ENCODE peak calls at places on chromosomes 2 and 18, in seven cellular contexts. Z is NCI-H510A treated with DMSO at 0.1 percent for 48 hours, E is lung microvascular endothelial cell, P is nucleus accumbens, S is cardiac muscle cell, K is lower lobe of right lung, G is ELR. T is an unnamed sample.
A peak's percentile ranks its signal among the peaks of the same experiment; 100 is the strongest.

GRCh38 chr2:172095146-172095904 is 7.4 kb downstream of the DLX2 start:
- DNase-seq in P (no peak), S (peak; percentile 84), K (peak; percentile 66), E (peak; percentile 59), Z (no peak), G (peak; percentile 92), T (no peak)

GRCh38 chr2:225282858-225283693 is 116.4 kb upstream of the NYAP2 start:
- DNase-seq in S (peak; percentile 7), P (no peak), E (peak; percentile 3), G (peak; percentile 58), K (no peak), Z (peak; percentile 34), T (peak; percentile 7)

GRCh38 chr2:3644891-3645605 is 13.0 kb upstream of the ALLC start:
- DNase-seq in G (no peak), P (no peak), S (no peak), K (no peak), E (no peak), Z (no peak), T (no peak)

GRCh38 chr2:84481702-84482101 is 22.6 kb upstream of the SUCLG1 start:
- DNase-seq in G (peak; percentile 90), P (no peak), Z (no peak), E (peak; percentile 39), S (peak; percentile 63), K (no peak), T (no peak)

GRCh38 chr2:201100497-201100896 is 15.5 kb upstream of the CFLAR start:
- DNase-seq in Z (no peak), S (no peak), G (no peak), P (no peak), K (no peak), E (no peak), T (no peak)

GRCh38 chr2:51222106-51222505 is 190.2 kb upstream of the NRXN1 start:
- DNase-seq in Z (no peak), G (no peak), E (no peak), K (no peak), P (no peak), S (peak; percentile 25), T (no peak)

GRCh38 chr2:105789745-105790466 is 45.2 kb downstream of the NCK2 start:
- DNase-seq in Z (no peak), K (no peak), S (peak; percentile 40), G (peak; percentile 63), P (no peak), E (peak; percentile 73), T (no peak)

GRCh38 chr18:4017479-4017878 is 437.6 kb downstream of the DLGAP1 start:
- DNase-seq in E (no peak), K (no peak), G (peak; percentile 31), Z (peak; percentile 55), P (no peak), S (no peak), T (no peak)

GRCh38 chr2:183059561-183059960 is 19.0 kb upstream of the DUSP19 start:
- DNase-seq in E (peak; percentile 69), S (peak; percentile 79), G (peak; percentile 86), K (no peak), Z (no peak), P (no peak), T (no peak)

GRCh38 chr2:167980436-167980835 is 267.0 kb downstream of the STK39 start:
- DNase-seq in E (no peak), K (no peak), G (no peak), P (no peak), Z (no peak), S (no peak), T (no peak)

GRCh38 chr18:6482198-6482977 is 67.7 kb upstream of the L3MBTL4 start:
- DNase-seq in S (peak; percentile 93), E (no peak), K (peak; percentile 75), P (peak; percentile 8), Z (peak; percentile 72), G (peak; percentile 3), T (no peak)

GRCh38 chr2:225398372-225398771 is 1.1 kb upstream of the NYAP2 start:
- DNase-seq in Z (peak; percentile 80), S (no peak), E (no peak), K (no peak), G (no peak), P (no peak), T (no peak)

GRCh38 chr2:135948642-135949355 is 36.6 kb downstream of the DARS1 start:
- DNase-seq in Z (no peak), K (no peak), P (no peak), E (peak; percentile 83), S (peak; percentile 37), G (peak; percentile 93), T (no peak)

GRCh38 chr2:41544709-41545108 is 503.1 kb upstream of the PKDCC start:
- DNase-seq in K (no peak), Z (no peak), G (no peak), P (no peak), S (no peak), E (no peak), T (no peak)

GRCh38 chr2:102033750-102034682 is 42.3 kb downstream of the IL1R2 start:
- DNase-seq in Z (peak; percentile 31), P (no peak), S (no peak), E (no peak), K (no peak), G (no peak), T (no peak)

GRCh38 chr2:29155578-29155977 is 40.4 kb downstream of the CLIP4 start:
- DNase-seq in S (no peak), G (no peak), E (no peak), P (no peak), Z (peak; percentile 43), K (no peak), T (no peak)

GRCh38 chr2:239817011-239817490 is 208.1 kb downstream of the NDUFA10 start:
- DNase-seq in P (no peak), S (no peak), K (no peak), E (no peak), G (no peak), Z (no peak), T (no peak)

GRCh38 chr2:241842620-241843211 is 16.0 kb downstream of the PDCD1 start:
- DNase-seq in E (peak; percentile 10), S (no peak), P (no peak), K (peak; percentile 75), G (no peak), Z (no peak), T (no peak)

GRCh38 chr18:79746730-79747129 is 51.0 kb upstream of the KCNG2 start:
- DNase-seq in Z (no peak), E (no peak), P (no peak), G (no peak), K (no peak), S (no peak), T (no peak)

GRCh38 chr18:56711706-56712445 is 60.7 kb downstream of the WDR7 start:
- DNase-seq in E (no peak), K (no peak), G (no peak), S (no peak), P (no peak), Z (no peak), T (no peak)

GRCh38 chr2:190435031-190435677 is 27.0 kb downstream of the MFSD6 start:
- DNase-seq in G (no peak), S (no peak), Z (no peak), E (no peak), P (no peak), K (no peak), T (no peak)